ENCODE peak calls at places on chromosome 11, in nine cellular contexts. D is right atrium auricular region; P is neural progenitor cell; Z is psoas muscle; Y is thyroid gland; X is cardiac muscle cell; L is CD8-positive, alpha-beta T cell; H is HL-60; M is tibial nerve. V is an unnamed sample. For H3K27me3, the result is how much of the 10 kb centered on the place peaks cover.

GRCh38 chr11:1879941-1880720 is 11.6 kb downstream of the PRR33 start:
- DNase-seq in M (peak), H (no peak), Y (no peak), L (no peak), P (no peak), D (peak), Z (peak), X (peak), V (no peak)

GRCh38 chr11:128451651-128452470 is 135.5 kb downstream of the ETS1 start:
- DNase-seq in M (peak), H (no peak), P (peak), X (peak), Z (peak), Y (peak), L (no peak), D (peak), V (no peak)

GRCh38 chr11:44780940-44781631 is 54.3 kb downstream of the TSPAN18 start:
- DNase-seq in M (no peak), X (peak), Y (peak), Z (peak), D (peak), H (no peak), L (no peak), P (no peak), V (no peak)

GRCh38 chr11:78788533-78788932 is 213.9 kb upstream of the NARS2 start:
- DNase-seq in Z (no peak), H (no peak), P (no peak), D (no peak), M (no peak), L (no peak), X (no peak), Y (peak), V (no peak)

GRCh38 chr11:57290288-57290687 is 34.5 kb downstream of the TNKS1BP1 start:
- DNase-seq in X (peak), Z (no peak), L (no peak), H (no peak), M (no peak), Y (no peak), P (no peak), D (no peak), V (no peak)

GRCh38 chr11:70594031-70594430 is 195.7 kb downstream of the CTTN start:
- DNase-seq in H (no peak), Y (no peak), D (no peak), L (no peak), M (no peak), P (no peak), X (no peak), Z (no peak), V (no peak)

GRCh38 chr11:76436020-76436419 is 8.8 kb upstream of the EMSY start:
- DNase-seq in Y (no peak), L (no peak), Z (no peak), P (no peak), H (no peak), M (no peak), D (no peak), X (no peak), V (no peak)

GRCh38 chr11:1298695-1299492 is 10.5 kb downstream of the TOLLIP start:
- DNase-seq in Z (peak), L (no peak), X (peak), Y (peak), M (peak), H (peak), P (peak), D (peak), V (peak)

GRCh38 chr11:97247601-97248000 is 857.8 kb downstream of the JRKL start:
- DNase-seq in D (no peak), X (no peak), M (no peak), P (no peak), Y (no peak), Z (no peak), L (no peak), H (no peak), V (no peak)

GRCh38 chr11:118274184-118274583 is 10.1 kb upstream of the MPZL2 start:
- DNase-seq in L (no peak), H (no peak), Z (no peak), Y (no peak), P (no peak), M (no peak), X (no peak), D (no peak), V (no peak)

GRCh38 chr11:69848196-69848595 is 29.0 kb upstream of the FGF3 start:
- DNase-seq in Z (no peak), Y (peak), X (peak), H (no peak), P (no peak), M (no peak), L (no peak), D (no peak), V (no peak)

GRCh38 chr11:69511358-69512015 is 30.0 kb downstream of the LINC01488 start:
- DNase-seq in P (no peak), Y (no peak), L (no peak), D (no peak), H (no peak), Z (no peak), M (no peak), X (peak), V (no peak)

GRCh38 chr11:117841582-117842031 is 17.1 kb upstream of the FXYD2 start:
- DNase-seq in X (no peak), P (no peak), Y (no peak), M (no peak), Z (no peak), L (peak), D (peak), H (no peak), V (no peak)

GRCh38 chr11:28739489-28740280 is 631.5 kb downstream of the METTL15 start:
- DNase-seq in X (no peak), Z (no peak), H (no peak), M (no peak), L (no peak), D (no peak), Y (no peak), P (no peak), V (no peak)

GRCh38 chr11:122784325-122785155 is 53.8 kb upstream of the CRTAM start:
- DNase-seq in L (no peak), Z (peak), H (no peak), M (peak), X (peak), P (no peak), Y (no peak), D (peak), V (peak)

GRCh38 chr11:45665933-45666647 is 668 bp upstream of the CHST1 start:
- DNase-seq in H (no peak), Y (no peak), M (peak), L (no peak), X (peak), Z (no peak), P (no peak), D (peak), V (no peak)

GRCh38 chr11:44596541-44597276 is 31.2 kb downstream of the CD82 start:
- DNase-seq in X (no peak), P (no peak), L (peak), D (no peak), M (no peak), Z (no peak), Y (no peak), H (no peak), V (no peak)

GRCh38 chr11:43735931-43736330 is 55.4 kb downstream of the HSD17B12 start:
- DNase-seq in X (peak), Z (no peak), D (no peak), M (no peak), H (no peak), L (no peak), Y (no peak), P (no peak), V (no peak)

GRCh38 chr11:95699631-95700470 is 89.7 kb downstream of the FAM76B start:
- DNase-seq in M (no peak), Z (no peak), X (peak), H (no peak), L (no peak), Y (no peak), D (no peak), P (no peak), V (no peak)

GRCh38 chr11:134599180-134599810 is 187.3 kb upstream of the B3GAT1 start:
- DNase-seq in Z (no peak), X (no peak), L (peak), M (no peak), Y (peak), H (no peak), P (no peak), D (peak), V (no peak)
- H3K27me3 ChIP-seq in Z (under half), X (under half), L (under half), M (under half), Y (under half), H (under half), P (under half), D (under half), V (under half)

GRCh38 chr11:104997288-104997687 is 25.7 kb downstream of the CASP5 start:
- DNase-seq in H (no peak), D (no peak), Y (no peak), P (no peak), Z (no peak), X (peak), L (no peak), M (no peak), V (peak)
- H3K27me3 ChIP-seq in H (under half), D (under half), Y (under half), P (under half), Z (under half), X (under half), L (under half), M (under half), V (under half)

GRCh38 chr11:131886201-131886600 is 515.8 kb downstream of the NTM start:
- DNase-seq in Y (no peak), L (no peak), H (no peak), M (no peak), Z (no peak), X (peak), P (no peak), D (no peak), V (no peak)
- H3K27me3 ChIP-seq in Y (under half), L (under half), H (under half), M (under half), Z (under half), X (under half), P (under half), D (under half), V (under half)

DNA sequence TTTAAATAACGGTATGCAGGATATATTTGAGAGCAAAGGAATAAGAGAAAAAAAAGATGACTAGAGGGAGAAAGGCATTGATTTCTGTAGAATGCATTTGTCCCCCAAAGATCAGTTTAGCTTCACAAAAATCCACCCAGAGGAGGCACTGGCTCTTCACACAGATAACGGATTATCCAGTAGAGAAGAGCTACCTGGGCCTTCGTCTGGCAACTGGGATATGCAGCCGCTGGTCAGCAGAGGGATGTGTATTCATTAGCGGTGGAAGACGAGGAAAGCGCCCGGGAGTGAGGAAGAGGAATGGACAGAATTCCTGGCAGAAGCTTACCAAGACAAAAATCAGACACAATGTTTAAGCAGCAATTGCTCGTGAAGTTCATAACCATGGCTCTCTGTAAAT is 5.6 kb upstream of the WT1 start:
- DNase-seq in Z (no peak), X (no peak), M (no peak), H (no peak), Y (no peak), D (no peak), P (peak), L (no peak), V (no peak)
- H3K27me3 ChIP-seq in Z (half or more), X (half or more), M (half or more), H (under half), Y (half or more), D (under half), P (half or more), L (under half), V (under half)

V was measured in trophoblast cell.